ENCODE peak calls at places on chromosome 2, in six cellular contexts. Y is ovary, J is upper lobe of left lung, I is A549, E is GM12878, A is sigmoid colon. B is an unnamed sample.

GRCh38 chr2:133518646-133519344 is 49.5 kb downstream of the NCKAP5 start:
- DNase-seq in Y (no peak), J (no peak), I (no peak), E (no peak), A (no peak), B (no peak)

GRCh38 chr2:210663574-210663973 is 107.2 kb downstream of the CPS1 start:
- DNase-seq in Y (no peak), J (no peak), I (no peak), E (no peak), A (no peak), B (no peak)

GRCh38 chr2:160906878-160907277 is 253.3 kb upstream of the TANK start:
- DNase-seq in Y (no peak), J (no peak), I (peak), E (no peak), A (no peak), B (no peak)

GRCh38 chr2:169743549-169743948 is 9.9 kb downstream of the KLHL23 start:
- DNase-seq in Y (peak), J (no peak), I (no peak), E (no peak), A (peak), B (no peak)

GRCh38 chr2:30359644-30360167 is 87.3 kb upstream of the LCLAT1 start:
- DNase-seq in Y (peak), J (no peak), I (no peak), E (no peak), A (peak), B (peak)

GRCh38 chr2:120352701-120353590 is 7.0 kb downstream of the INHBB start:
- DNase-seq in Y (no peak), J (peak), I (no peak), E (no peak), A (no peak), B (no peak)

GRCh38 chr2:48572797-48573196 is 42.8 kb downstream of the STON1 start:
- DNase-seq in Y (no peak), J (no peak), I (no peak), E (no peak), A (no peak), B (no peak)

GRCh38 chr2:126696644-126697520 is 40.9 kb downstream of the GYPC start:
- DNase-seq in Y (no peak), J (no peak), I (no peak), E (no peak), A (no peak), B (no peak)

GRCh38 chr2:42913280-42913878 is 121.0 kb upstream of the HAAO start:
- DNase-seq in Y (no peak), J (no peak), I (no peak), E (no peak), A (no peak), B (no peak)

GRCh38 chr2:12430036-12430795 is 286.5 kb upstream of the TRIB2 start:
- DNase-seq in Y (no peak), J (no peak), I (no peak), E (no peak), A (no peak), B (no peak)

GRCh38 chr2:181738483-181739015 is 58.2 kb upstream of the NEUROD1 start:
- DNase-seq in Y (no peak), J (no peak), I (no peak), E (no peak), A (no peak), B (no peak)

GRCh38 chr2:173159794-173160463 is 84.3 kb downstream of the MAP3K20 start:
- DNase-seq in Y (peak), J (no peak), I (peak), E (no peak), A (peak), B (peak)

GRCh38 chr2:172968061-172968469 is 107.6 kb upstream of the MAP3K20 start:
- DNase-seq in Y (peak), J (peak), I (no peak), E (no peak), A (no peak), B (no peak)

GRCh38 chr2:19021100-19021476 is 337.3 kb downstream of the OSR1 start:
- DNase-seq in Y (no peak), J (no peak), I (peak), E (no peak), A (no peak), B (no peak)

GRCh38 chr2:241673189-241673663 is 13.4 kb downstream of the DTYMK start:
- DNase-seq in Y (no peak), J (peak), I (no peak), E (no peak), A (no peak), B (no peak)

GRCh38 chr2:8424997-8425900 is 256.6 kb upstream of the ID2 start:
- DNase-seq in Y (no peak), J (peak), I (no peak), E (peak), A (peak), B (no peak)

GRCh38 chr2:118433566-118433965 is 345.3 kb downstream of the INSIG2 start:
- DNase-seq in Y (no peak), J (no peak), I (no peak), E (no peak), A (no peak), B (no peak)

GRCh38 chr2:42171396-42171971 is 2.3 kb downstream of the EML4 start:
- DNase-seq in Y (no peak), J (no peak), I (no peak), E (no peak), A (no peak), B (no peak)

GRCh38 chr2:26562811-26563645 is 78.1 kb downstream of the CIB4 start:
- DNase-seq in Y (no peak), J (no peak), I (peak), E (no peak), A (peak), B (peak)

GRCh38 chr2:157785200-157785599 is 90.9 kb downstream of the ACVR1 start:
- DNase-seq in Y (no peak), J (no peak), I (no peak), E (no peak), A (no peak), B (peak)

GRCh38 chr2:145034511-145034910 is 514.6 kb upstream of the ZEB2 start:
- DNase-seq in Y (no peak), J (no peak), I (no peak), E (no peak), A (no peak), B (no peak)

GRCh38 chr2:10307561-10308156 is 5.0 kb downstream of the HPCAL1 start:
- DNase-seq in Y (no peak), J (no peak), I (no peak), E (no peak), A (no peak), B (no peak)

GRCh38 chr2:127024769-127025356 is 82.1 kb downstream of the BIN1 start:
- DNase-seq in Y (no peak), J (peak), I (peak), E (no peak), A (peak), B (peak)

GRCh38 chr2:95346738-95347671 is 49.9 kb downstream of the KCNIP3 start:
- DNase-seq in Y (peak), J (peak), I (peak), E (no peak), A (peak), B (no peak)

GRCh38 chr2:96788393-96789244 is 27.4 kb upstream of the CNNM3 start:
- DNase-seq in Y (no peak), J (no peak), I (no peak), E (no peak), A (peak), B (peak)

GRCh38 chr2:29481313-29481712 is 366.1 kb downstream of the CLIP4 start:
- DNase-seq in Y (no peak), J (no peak), I (no peak), E (no peak), A (no peak), B (no peak)

GRCh38 chr2:16114836-16115235 is 174.5 kb downstream of the MYCN start:
- DNase-seq in Y (no peak), J (no peak), I (no peak), E (no peak), A (no peak), B (peak)

GRCh38 chr2:15354596-15355359 is 206.4 kb downstream of the NBAS start:
- DNase-seq in Y (no peak), J (no peak), I (no peak), E (no peak), A (no peak), B (no peak)

GRCh38 chr2:242038166-242038927 is 168.8 kb downstream of the RTP5 start:
- DNase-seq in Y (no peak), J (peak), I (no peak), E (no peak), A (peak), B (no peak)

GRCh38 chr2:65334714-65335113 is 97.7 kb downstream of the SPRED2 start:
- DNase-seq in Y (no peak), J (no peak), I (no peak), E (no peak), A (no peak), B (no peak)

GRCh38 chr2:21866316-21866715 is 742.5 kb downstream of the TDRD15 start:
- DNase-seq in Y (no peak), J (peak), I (no peak), E (no peak), A (no peak), B (no peak)

GRCh38 chr2:148165975-148166374 is 145.1 kb downstream of the MBD5 start:
- DNase-seq in Y (no peak), J (no peak), I (no peak), E (no peak), A (no peak), B (no peak)

GRCh38 chr2:158194229-158194628 is 92.6 kb downstream of the UPP2 start:
- DNase-seq in Y (no peak), J (no peak), I (no peak), E (no peak), A (no peak), B (no peak)

GRCh38 chr2:65326276-65326675 is 98.6 kb downstream of the ACTR2 start:
- DNase-seq in Y (no peak), J (no peak), I (no peak), E (no peak), A (no peak), B (no peak)

GRCh38 chr2:59885536-59885935 is 667.9 kb downstream of the BCL11A start:
- DNase-seq in Y (no peak), J (no peak), I (no peak), E (no peak), A (no peak), B (no peak)

GRCh38 chr2:207230261-207231105 is 64.7 kb upstream of the KLF7 start:
- DNase-seq in Y (no peak), J (no peak), I (peak), E (no peak), A (no peak), B (no peak)

GRCh38 chr2:216081487-216082387 is at the start of the genes PECR and TMEM169:
- DNase-seq in Y (peak), J (peak), I (peak), E (no peak), A (peak), B (peak)
- H3K4me3 ChIP-seq in Y (peak), J (peak), I (peak), E (peak), A (peak), B (peak)

DNA sequence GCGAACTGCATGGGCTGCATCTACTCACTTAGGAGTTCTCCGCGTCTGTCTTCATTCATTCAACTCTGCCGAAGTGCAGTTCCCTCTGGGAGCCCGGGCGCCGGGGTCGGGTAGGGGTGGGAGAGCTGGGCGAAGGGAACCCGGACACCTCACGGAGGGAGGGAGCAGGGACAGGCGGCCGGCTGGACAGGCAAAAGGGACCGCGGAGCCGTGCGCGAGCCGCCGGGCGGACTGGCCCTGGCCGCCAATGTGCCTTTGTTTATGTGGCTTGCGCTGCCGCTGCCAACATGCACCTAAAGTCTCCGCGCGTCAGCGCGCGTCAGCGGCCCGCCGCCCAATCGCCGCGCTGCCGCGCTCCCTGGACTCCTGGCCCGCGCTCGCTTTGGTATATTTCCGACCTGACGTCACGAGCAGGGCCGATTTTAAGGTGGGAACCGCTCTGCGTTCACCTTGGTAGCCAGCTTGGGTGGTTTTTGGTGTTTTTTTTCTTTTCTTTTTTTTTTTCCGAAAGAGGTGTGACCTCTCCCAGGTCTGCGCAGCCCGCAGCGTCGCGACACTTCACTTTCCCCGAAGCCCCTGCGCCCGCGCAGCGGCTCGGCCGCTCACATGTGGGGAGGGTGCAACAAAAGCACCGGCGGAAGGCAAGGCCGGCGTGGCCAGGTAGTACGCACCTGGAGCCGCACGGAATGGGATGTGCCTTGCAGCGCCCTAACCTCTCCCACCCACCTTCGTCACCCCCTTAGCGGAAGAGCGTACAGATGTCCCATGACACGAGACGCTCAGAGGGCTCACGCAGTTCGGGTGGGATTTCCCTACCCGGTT is at the start of gene NR4A2:
- DNase-seq in Y (peak), J (peak), I (peak), E (no peak), A (peak), B (peak)
- TF ChIP-seq EP300 in Y (peak), J (peak), I (no peak), E (peak), A (peak), B (no peak)

DNA sequence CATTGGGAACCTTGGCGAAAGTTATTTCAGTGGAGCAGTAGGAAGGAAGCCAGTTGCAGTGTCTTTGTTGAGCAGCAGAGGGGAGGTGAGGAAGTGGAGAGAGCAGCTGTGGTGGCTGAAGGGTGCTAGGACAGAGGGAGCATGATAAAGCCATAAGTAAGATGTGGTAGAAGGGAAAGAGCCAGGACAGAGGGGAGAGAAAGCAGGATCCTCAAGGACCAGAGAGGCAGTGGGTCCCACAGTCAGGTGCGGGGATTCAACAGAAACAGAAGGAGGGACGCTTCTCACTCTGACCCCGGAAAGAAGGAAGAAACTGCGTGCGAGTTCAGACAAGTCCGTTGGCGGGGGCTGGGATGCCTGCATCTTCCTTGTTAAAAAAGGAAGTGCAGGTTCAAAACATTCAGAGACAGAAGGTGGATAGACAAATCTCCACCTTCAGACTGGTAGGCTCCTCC is at the start of gene CXCR2:
- DNase-seq in Y (no peak), J (no peak), I (no peak), E (no peak), A (no peak), B (no peak)
- H3K4me3 ChIP-seq in Y (no peak), J (peak), I (no peak), E (no peak), A (no peak), B (no peak)

DNA sequence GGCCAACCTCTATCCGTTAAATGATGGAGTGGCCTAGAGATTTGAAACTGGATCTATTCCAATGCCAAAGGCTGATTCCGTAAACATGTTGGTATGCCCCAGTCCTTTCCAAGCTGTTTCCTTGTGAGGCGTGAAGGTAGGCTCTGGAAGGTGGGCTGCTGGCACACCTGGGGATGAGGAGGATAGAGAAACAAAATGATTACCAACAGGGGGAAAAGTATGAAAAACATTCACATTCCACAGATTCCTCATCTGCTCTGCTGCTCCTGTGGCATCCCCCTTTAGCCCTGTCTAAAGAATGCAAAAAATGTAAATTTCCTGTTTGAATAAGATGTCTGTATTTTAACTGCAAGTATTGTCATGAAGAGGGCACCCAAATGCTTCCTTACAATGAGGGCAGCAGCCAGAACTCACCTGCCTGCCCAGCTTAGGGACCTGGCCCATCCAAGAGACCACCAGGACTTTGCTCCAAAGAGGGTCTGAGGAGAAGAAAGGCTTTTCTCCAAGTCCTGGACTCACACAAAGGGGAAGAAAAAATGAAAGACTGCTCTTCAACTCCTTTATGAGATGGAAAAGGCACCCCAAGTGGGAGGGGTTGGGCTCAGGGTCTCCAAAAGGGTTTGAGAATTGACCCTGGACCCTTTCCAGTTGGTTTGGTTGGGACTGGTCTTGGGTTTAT is 132.3 kb upstream of the PELI1 start:
- DNase-seq in Y (no peak), J (no peak), I (no peak), E (no peak), A (no peak), B (no peak)
- TF ChIP-seq EP300 in Y (no peak), J (no peak), I (no peak), E (no peak), A (no peak), B (no peak)

DNA sequence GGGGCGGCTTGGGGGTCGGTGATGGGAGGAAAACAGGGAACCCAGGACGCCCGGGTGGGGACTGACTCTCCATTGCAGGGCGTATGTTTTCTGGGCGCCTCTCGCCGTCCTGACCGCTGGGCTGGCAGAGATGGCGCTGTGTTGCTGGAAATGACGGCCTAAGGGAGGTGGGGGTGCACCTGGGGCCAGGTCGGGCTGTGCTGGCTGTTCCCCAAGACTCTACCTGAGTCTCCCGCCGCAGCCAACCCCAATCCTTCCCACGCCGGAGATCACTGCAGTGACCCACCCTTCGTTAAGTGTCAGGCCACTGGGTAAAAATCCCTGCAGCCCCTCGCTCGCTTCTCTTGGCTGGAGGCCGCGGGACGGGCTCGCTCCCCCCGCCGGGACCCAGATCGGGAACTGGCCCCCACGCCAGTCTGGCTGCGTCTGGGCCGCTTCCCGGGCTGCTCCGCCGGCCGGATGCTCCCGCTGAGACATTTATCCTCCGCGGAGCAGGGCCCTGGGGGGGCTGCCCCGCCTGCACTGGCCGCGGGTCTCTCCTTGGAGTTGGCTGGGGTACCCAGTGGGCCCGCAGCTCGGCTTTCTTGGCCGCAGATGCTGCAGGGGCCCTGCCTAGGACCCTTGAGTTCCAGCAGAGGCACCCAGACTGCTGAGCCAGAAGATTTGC is 7.8 kb upstream of the ARMC9 start:
- DNase-seq in Y (peak), J (peak), I (no peak), E (no peak), A (peak), B (peak)
- H3K4me3 ChIP-seq in Y (peak), J (peak), I (no peak), E (no peak), A (peak), B (peak)

B was measured in transverse colon.